ENCODE peak calls at places on chromosomes 5 and 9, in seven cellular contexts. One of them, this sample, is unnamed.
A peak's percentile ranks its signal among the peaks of the same experiment; 100 is the strongest.

GRCh38 chr9:126755325-126755875 is 49.4 kb upstream of the ZBTB43 start:
- DNase-seq in AML-193: no peak
- DNase-seq in NCI-H1436: no peak
- DNase-seq in ecto neural progenitor cell: no peak
- DNase-seq in small intestine: no peak
- DNase-seq in Panc1: no peak
- DNase-seq in mesendoderm: no peak
- DNase-seq in this sample: no peak

GRCh38 chr9:134053941-134054761 is 13.7 kb downstream of the BRD3 start:
- DNase-seq in small intestine: no peak
- DNase-seq in Panc1: no peak
- DNase-seq in NCI-H1436: no peak
- DNase-seq in mesendoderm: no peak
- DNase-seq in AML-193: no peak
- DNase-seq in ecto neural progenitor cell: no peak
- DNase-seq in this sample: no peak

GRCh38 chr5:16502866-16503265 is 37.3 kb upstream of the ZNF622 start:
- DNase-seq in mesendoderm: no peak
- DNase-seq in NCI-H1436: no peak
- DNase-seq in Panc1: no peak
- DNase-seq in small intestine: no peak
- DNase-seq in AML-193: no peak
- DNase-seq in ecto neural progenitor cell: no peak
- DNase-seq in this sample: no peak

GRCh38 chr5:139262414-139263139 is 31.0 kb upstream of the MATR3 start:
- DNase-seq in Panc1: peak; percentile 71
- DNase-seq in ecto neural progenitor cell: peak; percentile 85
- DNase-seq in NCI-H1436: peak; percentile 90
- DNase-seq in AML-193: peak; percentile 71
- DNase-seq in small intestine: peak; percentile 83
- DNase-seq in mesendoderm: peak; percentile 94
- DNase-seq in this sample: peak; percentile 52

GRCh38 chr9:94568972-94569712 is 14.3 kb downstream of the PCAT7 start:
- DNase-seq in small intestine: no peak
- DNase-seq in ecto neural progenitor cell: no peak
- DNase-seq in mesendoderm: no peak
- DNase-seq in Panc1: no peak
- DNase-seq in NCI-H1436: no peak
- DNase-seq in AML-193: no peak
- DNase-seq in this sample: no peak

GRCh38 chr5:40518511-40518917 is 161.2 kb upstream of the PTGER4 start:
- DNase-seq in ecto neural progenitor cell: no peak
- DNase-seq in small intestine: peak; percentile 86
- DNase-seq in Panc1: peak; percentile 50
- DNase-seq in AML-193: no peak
- DNase-seq in mesendoderm: no peak
- DNase-seq in NCI-H1436: no peak
- DNase-seq in this sample: no peak

GRCh38 chr5:34998058-34998789 is 49.5 kb downstream of the AGXT2 start:
- DNase-seq in NCI-H1436: no peak
- DNase-seq in mesendoderm: no peak
- DNase-seq in AML-193: no peak
- DNase-seq in small intestine: no peak
- DNase-seq in Panc1: no peak
- DNase-seq in ecto neural progenitor cell: no peak
- DNase-seq in this sample: no peak

GRCh38 chr9:93060746-93061259 is 2.3 kb downstream of the SUSD3 start:
- DNase-seq in NCI-H1436: no peak
- DNase-seq in Panc1: no peak
- DNase-seq in AML-193: no peak
- DNase-seq in small intestine: no peak
- DNase-seq in ecto neural progenitor cell: no peak
- DNase-seq in mesendoderm: no peak
- DNase-seq in this sample: no peak

GRCh38 chr5:151651997-151652645 is 34.6 kb downstream of the SPARC start:
- DNase-seq in Panc1: peak; percentile 73
- DNase-seq in NCI-H1436: peak; percentile 57
- DNase-seq in ecto neural progenitor cell: peak; percentile 87
- DNase-seq in mesendoderm: peak; percentile 88
- DNase-seq in small intestine: peak; percentile 80
- DNase-seq in AML-193: peak; percentile 68
- DNase-seq in this sample: peak; percentile 54

GRCh38 chr5:34740306-34740891 is 84.3 kb downstream of the RAI14 start:
- DNase-seq in ecto neural progenitor cell: no peak
- DNase-seq in Panc1: no peak
- DNase-seq in NCI-H1436: no peak
- DNase-seq in AML-193: no peak
- DNase-seq in small intestine: no peak
- DNase-seq in mesendoderm: no peak
- DNase-seq in this sample: no peak

This sample was measured in GOT3.